ENCODE peak calls at places on chromosomes 1 and 21, in five cellular contexts. Y, F, N, U and P are unnamed samples.

GRCh38 chr1:17308593-17308992 is 596 bp downstream of the PADI4 start:
- DNase-seq in Y (no peak), U (no peak), F (no peak), N (no peak), P (no peak)

GRCh38 chr1:84370831-84371394 is 27.4 kb upstream of the DNASE2B start:
- DNase-seq in N (no peak), Y (no peak), U (no peak), F (peak; percentile 79), P (no peak)

GRCh38 chr1:66968574-66968973 is 43.8 kb downstream of the MIER1 start:
- DNase-seq in N (no peak), Y (no peak), F (no peak), U (no peak), P (no peak)

GRCh38 chr1:60132985-60133673 is 59.6 kb upstream of the C1orf87 start:
- DNase-seq in N (no peak), Y (no peak), F (peak; percentile 54), U (no peak), P (no peak)

GRCh38 chr1:52920791-52921291 is 699 bp downstream of the ECHDC2 start:
- DNase-seq in N (no peak), Y (no peak), U (peak; percentile 27), F (no peak), P (no peak)

GRCh38 chr1:11568687-11569086 is 85.5 kb downstream of the FBXO2 start:
- DNase-seq in U (no peak), F (peak; percentile 1), N (no peak), Y (no peak), P (no peak)

GRCh38 chr1:214165850-214166374 is 115.0 kb upstream of the SMYD2 start:
- DNase-seq in U (no peak), N (no peak), F (no peak), Y (no peak), P (no peak)

GRCh38 chr1:247291835-247292561 is 36.1 kb downstream of the VN1R5 start:
- DNase-seq in Y (no peak), N (no peak), F (no peak), U (no peak), P (no peak)

GRCh38 chr1:230090194-230090711 is 23.2 kb downstream of the GALNT2 start:
- DNase-seq in U (no peak), N (no peak), F (peak; percentile 82), Y (no peak), P (no peak)

GRCh38 chr1:88685239-88685604 is 1.1 kb downstream of the PKN2 start:
- DNase-seq in U (no peak), N (no peak), Y (no peak), F (no peak), P (no peak)

GRCh38 chr1:182555493-182555892 is 33.6 kb downstream of the RNASEL start:
- DNase-seq in F (no peak), Y (no peak), U (no peak), N (no peak), P (no peak)

GRCh38 chr1:61301824-61302652 is 219.7 kb downstream of the NFIA start:
- DNase-seq in U (no peak), F (peak; percentile 76), Y (no peak), N (no peak), P (no peak)

GRCh38 chr1:206834217-206834616 is 31.2 kb upstream of the IL20 start:
- DNase-seq in F (no peak), U (no peak), Y (no peak), N (no peak), P (no peak)

GRCh38 chr1:228150458-228151169 is 884 bp downstream of the GJC2 start:
- DNase-seq in F (peak; percentile 18), Y (no peak), N (no peak), U (no peak), P (no peak)

GRCh38 chr1:204354579-204354978 is 5.2 kb downstream of the PLEKHA6 start:
- DNase-seq in F (no peak), N (no peak), U (no peak), Y (no peak), P (no peak)

GRCh38 chr1:26686795-26687194 is 9.0 kb upstream of the ARID1A start:
- DNase-seq in F (no peak), Y (no peak), U (no peak), N (no peak), P (no peak)

GRCh38 chr1:27438621-27439061 is 46.2 kb downstream of the GPR3 start:
- DNase-seq in U (no peak), Y (no peak), F (no peak), N (no peak), P (no peak)

GRCh38 chr21:39633043-39633442 is 20.3 kb downstream of the B3GALT5 start:
- DNase-seq in N (no peak), F (no peak), U (no peak), Y (no peak), P (no peak)

GRCh38 chr1:32540589-32540988 is 1.4 kb downstream of the ZBTB8A start:
- DNase-seq in F (no peak), Y (no peak), U (no peak), N (no peak), P (peak; percentile 19)

GRCh38 chr21:36005018-36005417 is 55.3 kb downstream of the SETD4 start:
- DNase-seq in N (peak; percentile 1), F (peak; percentile 92), Y (no peak), U (no peak), P (no peak)

GRCh38 chr1:160646711-160647328 is at the start of gene SLAMF1:
- DNase-seq in Y (peak; percentile 51), N (no peak), F (no peak), U (no peak), P (no peak)

GRCh38 chr1:215883004-215883403 is 315.9 kb downstream of the KCTD3 start:
- DNase-seq in F (no peak), N (no peak), U (no peak), Y (no peak), P (no peak)

GRCh38 chr1:67831850-67832513 is 1.3 kb downstream of the GNG12 start:
- DNase-seq in Y (no peak), F (peak; percentile 85), N (no peak), U (peak; percentile 52), P (peak; percentile 28)

GRCh38 chr1:59243978-59244377 is 52.9 kb upstream of the FGGY start:
- DNase-seq in Y (no peak), N (no peak), U (no peak), F (no peak), P (no peak)

GRCh38 chr1:159949891-159950480 is 4.1 kb downstream of the SLAMF9 start:
- DNase-seq in U (no peak), Y (no peak), F (no peak), N (no peak), P (no peak)

GRCh38 chr1:154835531-154836285 is 34.4 kb downstream of the KCNN3 start:
- DNase-seq in Y (no peak), U (no peak), F (no peak), N (no peak), P (no peak)

GRCh38 chr1:89611721-89612120 is 21.2 kb upstream of the LRRC8C start:
- DNase-seq in F (no peak), U (no peak), N (no peak), Y (no peak), P (no peak)

GRCh38 chr1:110048923-110049601 is 14.6 kb downstream of the STRIP1 start:
- DNase-seq in U (no peak), N (no peak), Y (no peak), F (no peak), P (no peak)

GRCh38 chr1:53376742-53377437 is 49.0 kb upstream of the LRP8 start:
- DNase-seq in N (no peak), Y (no peak), U (no peak), F (no peak), P (peak; percentile 37)